ENCODE peak calls at places on chromosomes 7 and 10, in four cellular contexts. Z, H, R and X are unnamed samples.

GRCh38 chr10:8033812-8034665 is 20.4 kb upstream of the GATA3 start:
- DNase-seq in Z (no peak), H (no peak), R (no peak), X (no peak)

GRCh38 chr7:106545275-106545674 is 115.7 kb downstream of the CCDC71L start:
- DNase-seq in Z (no peak), H (no peak), R (no peak), X (no peak)

GRCh38 chr7:4871930-4872675 is 10.3 kb upstream of the PAPOLB start:
- DNase-seq in Z (no peak), H (no peak), R (no peak), X (no peak)

GRCh38 chr10:31142026-31142425 is 110.4 kb upstream of the ZNF438 start:
- DNase-seq in Z (no peak), H (peak), R (no peak), X (peak)

GRCh38 chr7:145212050-145212449 is 376.2 kb upstream of the TPK1 start:
- DNase-seq in Z (no peak), H (no peak), R (no peak), X (no peak)

GRCh38 chr7:4725014-4725951 is 43.2 kb downstream of the FOXK1 start:
- DNase-seq in Z (peak), H (peak), R (peak), X (no peak)

GRCh38 chr7:86914468-86915054 is 144.9 kb downstream of the ELAPOR2 start:
- DNase-seq in Z (no peak), H (no peak), R (no peak), X (no peak)

GRCh38 chr7:83532229-83532628 is 116.7 kb downstream of the SEMA3E start:
- DNase-seq in Z (no peak), H (no peak), R (no peak), X (no peak)

GRCh38 chr10:61960396-61961120 is 59.1 kb downstream of the ARID5B start:
- DNase-seq in Z (no peak), H (no peak), R (no peak), X (no peak)

GRCh38 chr7:29612596-29612995 is 49.0 kb downstream of the PRR15 start:
- DNase-seq in Z (no peak), H (peak), R (no peak), X (no peak)

GRCh38 chr7:135100856-135101255 is 47.0 kb upstream of the TMEM140 start:
- DNase-seq in Z (no peak), H (no peak), R (no peak), X (no peak)

GRCh38 chr7:5053175-5053574 is 7.5 kb downstream of the RBAK start:
- DNase-seq in Z (no peak), H (no peak), R (no peak), X (no peak)

GRCh38 chr7:105675873-105676484 is 94.7 kb upstream of the EFCAB10 start:
- DNase-seq in Z (no peak), H (no peak), R (peak), X (no peak)

GRCh38 chr10:8133146-8133545 is 78.7 kb downstream of the GATA3 start:
- DNase-seq in Z (no peak), H (no peak), R (no peak), X (no peak)

GRCh38 chr10:33376976-33377657 is 42.6 kb upstream of the NRP1 start:
- DNase-seq in Z (no peak), H (no peak), R (no peak), X (no peak)

GRCh38 chr7:148987751-148988512 is 40.4 kb downstream of the PDIA4 start:
- DNase-seq in Z (no peak), H (no peak), R (no peak), X (no peak)

GRCh38 chr10:69237528-69238159 is 17.5 kb downstream of the HKDC1 start:
- DNase-seq in Z (peak), H (no peak), R (peak), X (no peak)

DNA sequence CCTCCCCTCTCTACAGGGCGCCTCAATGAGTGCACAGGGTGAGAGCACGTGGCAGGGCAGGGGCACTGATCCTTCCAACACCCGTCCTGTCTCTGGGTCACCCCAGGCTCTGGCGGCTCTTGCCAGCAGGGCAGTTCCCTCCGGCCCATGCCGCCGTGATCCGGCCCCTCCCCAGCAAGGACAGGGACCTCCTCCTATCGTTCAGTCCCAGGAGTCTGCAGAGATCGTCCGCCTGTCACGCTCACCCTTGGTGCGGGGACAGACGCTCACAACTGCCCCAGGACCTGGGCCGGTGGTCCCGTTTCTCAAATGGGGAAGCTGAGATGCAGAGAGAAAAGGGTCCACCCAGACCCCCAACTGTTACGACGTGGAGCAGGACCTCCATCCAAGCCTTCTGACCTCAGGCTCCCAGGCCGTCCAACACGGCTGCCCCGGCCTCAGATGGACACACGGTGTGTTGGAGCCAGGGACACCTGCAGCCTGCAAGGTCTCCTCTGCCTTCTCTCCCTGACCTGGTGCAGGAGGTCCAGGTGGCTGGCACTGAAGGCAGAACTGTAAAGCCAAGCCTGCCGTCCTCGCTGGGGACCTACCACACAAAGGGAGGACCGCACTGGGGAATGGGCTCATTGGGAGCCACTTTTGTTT is 248.9 kb downstream of the ELFN1 start:
- DNase-seq in Z (no peak), H (no peak), R (no peak), X (no peak)
- TF ChIP-seq CTCF in Z (no peak), H (no peak), R (no peak), X (no peak)

GRCh38 chr10:86339226-86339865 is 27.2 kb downstream of the GRID1 start:
- DNase-seq in Z (no peak), H (no peak), R (no peak), X (no peak)
- H3K4me3 ChIP-seq in Z (no peak), H (no peak), R (no peak), X (no peak)

DNA sequence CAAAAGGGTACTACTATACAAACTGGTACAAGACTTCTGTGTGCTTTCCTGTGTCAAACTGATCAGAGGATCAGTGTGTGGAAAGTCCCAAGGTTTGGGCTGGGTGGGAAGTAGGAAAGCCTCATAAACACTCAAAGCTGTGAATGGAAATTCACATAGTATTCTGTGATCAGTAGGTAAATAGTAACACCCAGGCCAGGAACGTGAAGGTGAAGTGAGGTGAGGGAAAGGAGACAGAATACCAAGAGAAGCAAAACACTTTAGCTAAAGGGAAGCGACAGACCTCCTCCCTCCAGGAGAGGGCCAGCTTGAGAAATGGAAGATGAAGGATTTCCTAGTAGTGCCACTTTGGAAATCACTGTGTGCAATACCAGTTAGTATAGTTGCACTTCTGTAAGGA is 451.9 kb downstream of the KCNMA1 start:
- DNase-seq in Z (no peak), H (no peak), R (no peak), X (no peak)
- TF ChIP-seq CTCF in Z (no peak), H (no peak), R (no peak), X (no peak)

GRCh38 chr10:87868277-87868676 is 4.9 kb downstream of the PTEN start:
- DNase-seq in Z (no peak), H (no peak), R (no peak), X (no peak)
- H3K4me3 ChIP-seq in Z (no peak), H (no peak), R (peak), X (peak)

DNA sequence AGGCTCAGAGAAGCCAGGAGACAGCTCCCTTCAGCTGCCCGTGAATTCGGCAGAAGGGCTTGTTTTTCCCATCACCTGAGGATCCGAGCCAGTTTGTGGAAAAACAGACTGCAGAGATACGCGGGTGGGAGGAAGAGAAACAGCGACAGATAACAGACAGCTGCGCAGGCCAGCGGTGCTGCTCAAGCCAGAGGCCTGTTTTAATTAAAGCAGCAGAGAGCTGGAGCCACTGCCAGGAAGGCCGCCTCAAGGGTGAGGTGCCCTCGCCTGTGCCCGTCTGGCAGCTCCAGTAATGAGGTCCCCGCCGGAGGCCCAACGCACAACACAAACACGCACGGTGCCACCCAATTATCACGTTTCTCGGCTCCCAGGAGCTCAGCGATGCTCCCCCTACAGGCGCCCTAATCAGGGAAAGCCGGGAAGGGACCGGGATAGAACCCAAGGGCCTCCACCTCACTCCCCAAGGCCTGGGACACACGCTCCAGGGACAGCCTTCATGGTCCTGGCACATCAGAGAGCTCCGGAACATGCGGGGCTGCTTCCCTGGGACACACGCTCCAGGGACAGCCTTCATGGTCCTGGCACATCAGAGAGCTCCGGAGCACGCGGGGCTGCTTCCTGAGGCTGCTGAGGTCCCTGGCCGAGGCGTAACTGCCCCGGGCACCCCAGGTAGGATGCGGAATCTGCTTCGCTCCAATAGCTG is 60.6 kb upstream of the DNAAF5 start:
- DNase-seq in Z (no peak), H (no peak), R (no peak), X (no peak)
- TF ChIP-seq CTCF in Z (no peak), H (peak), R (no peak), X (peak)

GRCh38 chr7:74092964-74093339 is 9.3 kb downstream of the LIMK1 start:
- DNase-seq in Z (peak), H (no peak), R (peak), X (no peak)
- H3K4me3 ChIP-seq in Z (no peak), H (no peak), R (peak), X (no peak)